ENCODE peak calls at places on chromosomes 3 and 15, in six cellular contexts. Z, F, G, B, J and K are unnamed samples.

GRCh38 chr15:57323806-57324589 is 52.3 kb upstream of the CGNL1 start:
- DNase-seq in G (peak), B (peak), Z (no peak), J (no peak), F (peak), K (no peak)

GRCh38 chr3:16848007-16848406 is 36.7 kb upstream of the PLCL2 start:
- DNase-seq in B (no peak), G (no peak), F (no peak), J (no peak), Z (no peak), K (no peak)

GRCh38 chr3:37072892-37073291 is 79.6 kb downstream of the MLH1 start:
- DNase-seq in Z (no peak), J (no peak), B (peak), G (no peak), F (peak), K (peak)

GRCh38 chr15:72033285-72033684 is 84.7 kb downstream of the MYO9A start:
- DNase-seq in Z (no peak), G (no peak), B (no peak), F (no peak), J (no peak), K (no peak)

GRCh38 chr3:177746259-177747021 is 549.2 kb upstream of the TBL1XR1 start:
- DNase-seq in F (no peak), J (no peak), G (no peak), Z (no peak), B (no peak), K (peak)

GRCh38 chr3:112111785-112112402 is 21.2 kb downstream of the GCSAM start:
- DNase-seq in J (peak), G (peak), Z (peak), B (peak), F (peak), K (peak)

GRCh38 chr15:76840830-76841460 is 64.2 kb downstream of the SCAPER start:
- DNase-seq in G (peak), B (peak), J (no peak), Z (no peak), F (peak), K (peak)

GRCh38 chr3:134054231-134054630 is 24.5 kb upstream of the SLCO2A1 start:
- DNase-seq in Z (no peak), F (no peak), J (no peak), G (no peak), B (no peak), K (peak)

GRCh38 chr3:147390589-147391569 is 15.5 kb downstream of the ZIC4 start:
- DNase-seq in J (no peak), F (no peak), Z (no peak), B (no peak), G (no peak), K (no peak)

GRCh38 chr3:181703701-181704420 is 7.9 kb upstream of the SOX2 start:
- DNase-seq in B (no peak), F (no peak), Z (peak), G (no peak), J (no peak), K (no peak)

GRCh38 chr3:123113889-123114450 is 47.1 kb downstream of the PDIA5 start:
- DNase-seq in J (no peak), B (no peak), Z (no peak), G (no peak), F (no peak), K (no peak)

GRCh38 chr15:39270976-39271375 is 309.9 kb upstream of the THBS1 start:
- DNase-seq in G (no peak), B (no peak), F (peak), J (no peak), Z (no peak), K (peak)

GRCh38 chr3:58005662-58006061 is 2.6 kb upstream of the FLNB start:
- DNase-seq in G (no peak), J (no peak), Z (no peak), B (no peak), F (peak), K (peak)

GRCh38 chr15:84402856-84403608 is 167.5 kb downstream of the GOLGA6L4 start:
- DNase-seq in G (no peak), J (no peak), B (no peak), F (no peak), Z (no peak), K (no peak)

GRCh38 chr15:88467935-88468528 is 524 bp downstream of the MRPS11 start:
- DNase-seq in F (no peak), G (no peak), B (peak), J (no peak), Z (no peak), K (peak)

GRCh38 chr15:95141486-95141885 is 910.1 kb downstream of the MCTP2 start:
- DNase-seq in J (no peak), F (no peak), G (no peak), B (no peak), Z (no peak), K (peak)

GRCh38 chr3:4741404-4742307 is 237.6 kb upstream of the BHLHE40 start:
- DNase-seq in Z (no peak), G (peak), B (peak), F (peak), J (no peak), K (peak)

GRCh38 chr15:62934236-62934971 is 108.1 kb upstream of the TPM1 start:
- DNase-seq in G (no peak), J (no peak), B (no peak), Z (no peak), F (peak), K (no peak)

GRCh38 chr3:10952525-10952924 is 40.0 kb upstream of the SLC6A1 start:
- DNase-seq in F (no peak), B (no peak), G (no peak), J (no peak), Z (no peak), K (no peak)

GRCh38 chr3:56291244-56291680 is 177.0 kb downstream of the ERC2 start:
- DNase-seq in F (no peak), Z (no peak), J (no peak), G (no peak), B (no peak), K (peak)

GRCh38 chr3:15527031-15527459 is 5.5 kb upstream of the COLQ start:
- DNase-seq in J (no peak), B (peak), Z (no peak), F (no peak), G (no peak), K (peak)

GRCh38 chr15:50953302-50953701 is 44.8 kb downstream of the AP4E1 start:
- DNase-seq in J (no peak), F (no peak), G (no peak), Z (no peak), B (no peak), K (peak)

GRCh38 chr15:39296955-39297354 is 283.9 kb upstream of the THBS1 start:
- DNase-seq in J (no peak), Z (no peak), B (no peak), G (no peak), F (no peak), K (no peak)

GRCh38 chr3:43736558-43736995 is 45.8 kb downstream of the ABHD5 start:
- DNase-seq in G (no peak), Z (no peak), B (peak), J (no peak), F (no peak), K (peak)

GRCh38 chr3:14329116-14329830 is 73.1 kb upstream of the SLC6A6 start:
- DNase-seq in B (peak), G (no peak), Z (no peak), J (no peak), F (no peak), K (peak)

GRCh38 chr3:195133462-195133861 is 137.5 kb downstream of the XXYLT1 start:
- DNase-seq in Z (peak), J (no peak), G (no peak), F (no peak), B (peak), K (peak)

GRCh38 chr3:169497567-169498257 is 165.8 kb downstream of the MECOM start:
- DNase-seq in G (no peak), F (no peak), Z (no peak), B (peak), J (no peak), K (peak)

GRCh38 chr3:14549256-14549931 is 9.3 kb upstream of the GRIP2 start:
- DNase-seq in B (peak), J (no peak), Z (no peak), F (peak), G (no peak), K (no peak)

GRCh38 chr15:51926808-51927207 is 44.8 kb downstream of the LEO1 start:
- DNase-seq in J (no peak), F (no peak), G (no peak), Z (no peak), B (no peak), K (no peak)

GRCh38 chr15:88634449-88634848 is 4.4 kb upstream of the ISG20 start:
- DNase-seq in F (no peak), Z (no peak), B (no peak), G (no peak), J (no peak), K (no peak)

GRCh38 chr3:136195258-136196063 is 674 bp downstream of the MSL2 start:
- DNase-seq in G (peak), J (peak), Z (peak), B (peak), F (peak), K (peak)

GRCh38 chr3:65402597-65402996 is 636.1 kb downstream of the MAGI1 start:
- DNase-seq in B (no peak), J (no peak), G (no peak), F (peak), Z (no peak), K (peak)

GRCh38 chr15:57326196-57326595 is 50.1 kb upstream of the CGNL1 start:
- DNase-seq in B (no peak), Z (no peak), J (no peak), G (no peak), F (no peak), K (no peak)

GRCh38 chr3:72043212-72044133 is 258.5 kb upstream of the PROK2 start:
- DNase-seq in Z (no peak), J (no peak), B (no peak), G (peak), F (no peak), K (no peak)

GRCh38 chr15:98442379-98442833 is 205.9 kb upstream of the IGF1R start:
- DNase-seq in Z (no peak), F (peak), J (peak), G (peak), B (peak), K (peak)

GRCh38 chr3:140186421-140186920 is 251.5 kb downstream of the CLSTN2 start:
- DNase-seq in B (no peak), Z (no peak), G (no peak), J (no peak), F (no peak), K (peak)

GRCh38 chr3:24199775-24200247 is 254.7 kb downstream of the NR1D2 start:
- DNase-seq in J (no peak), G (no peak), Z (no peak), F (peak), B (peak), K (no peak)

GRCh38 chr3:164306042-164306441 is 772.3 kb downstream of the SI start:
- DNase-seq in F (no peak), B (no peak), Z (no peak), G (no peak), J (no peak), K (no peak)

GRCh38 chr3:50236484-50237132 is 604 bp downstream of the GNAI2 start:
- DNase-seq in F (no peak), B (no peak), G (no peak), Z (no peak), J (no peak), K (no peak)